ENCODE peak calls at places on chromosomes 1 and 21, in five cellular contexts. One of them, this sample, is unnamed.
A peak's percentile ranks its signal among the peaks of the same experiment; 100 is the strongest.

GRCh38 chr1:151237678-151238466 is 16.7 kb upstream of the PSMD4 start:
- DNase-seq in effector memory CD4-positive, alpha-beta T cell: no peak
- DNase-seq in sigmoid colon: no peak
- DNase-seq in GM23248: no peak
- DNase-seq in Panc1: no peak
- DNase-seq in this sample: no peak

GRCh38 chr1:234139966-234140365 is 233.3 kb upstream of the COA6 start:
- DNase-seq in effector memory CD4-positive, alpha-beta T cell: no peak
- DNase-seq in sigmoid colon: no peak
- DNase-seq in GM23248: peak; percentile 82
- DNase-seq in Panc1: peak; percentile 93
- DNase-seq in this sample: no peak

GRCh38 chr1:64229307-64229706 is 25.9 kb downstream of the UBE2U start:
- DNase-seq in effector memory CD4-positive, alpha-beta T cell: no peak
- DNase-seq in sigmoid colon: no peak
- DNase-seq in GM23248: no peak
- DNase-seq in Panc1: no peak
- DNase-seq in this sample: no peak

GRCh38 chr1:192363177-192363576 is 46.4 kb downstream of the RGS21 start:
- DNase-seq in effector memory CD4-positive, alpha-beta T cell: no peak
- DNase-seq in sigmoid colon: no peak
- DNase-seq in GM23248: no peak
- DNase-seq in Panc1: no peak
- DNase-seq in this sample: no peak

GRCh38 chr1:226532553-226532952 is 16.0 kb upstream of the STUM start:
- DNase-seq in effector memory CD4-positive, alpha-beta T cell: no peak
- DNase-seq in sigmoid colon: no peak
- DNase-seq in GM23248: no peak
- DNase-seq in Panc1: no peak
- DNase-seq in this sample: no peak

GRCh38 chr1:155254714-155255242 is 505 bp downstream of the ENTREP3 start:
- DNase-seq in effector memory CD4-positive, alpha-beta T cell: no peak
- DNase-seq in sigmoid colon: peak; percentile 75
- DNase-seq in GM23248: peak; percentile 52
- DNase-seq in Panc1: no peak
- DNase-seq in this sample: no peak

GRCh38 chr1:6646499-6647148 is 22.0 kb downstream of the THAP3 start:
- DNase-seq in effector memory CD4-positive, alpha-beta T cell: no peak
- DNase-seq in sigmoid colon: no peak
- DNase-seq in GM23248: peak; percentile 74
- DNase-seq in Panc1: no peak
- DNase-seq in this sample: peak; percentile 69

GRCh38 chr1:203652718-203653461 is 26.3 kb downstream of the ATP2B4 start:
- DNase-seq in effector memory CD4-positive, alpha-beta T cell: no peak
- DNase-seq in sigmoid colon: no peak
- DNase-seq in GM23248: no peak
- DNase-seq in Panc1: no peak
- DNase-seq in this sample: peak; percentile 75

GRCh38 chr1:174785506-174785905 is 214.2 kb upstream of the CACYBP start:
- DNase-seq in effector memory CD4-positive, alpha-beta T cell: no peak
- DNase-seq in sigmoid colon: no peak
- DNase-seq in GM23248: no peak
- DNase-seq in Panc1: no peak
- DNase-seq in this sample: no peak

GRCh38 chr1:180507826-180508724 is 5.7 kb upstream of the ACBD6 start:
- DNase-seq in effector memory CD4-positive, alpha-beta T cell: no peak
- DNase-seq in sigmoid colon: no peak
- DNase-seq in GM23248: peak; percentile 68
- DNase-seq in Panc1: no peak
- DNase-seq in this sample: no peak

GRCh38 chr1:45329445-45329844 is 2.8 kb downstream of the HPDL start:
- DNase-seq in effector memory CD4-positive, alpha-beta T cell: no peak
- DNase-seq in sigmoid colon: no peak
- DNase-seq in GM23248: peak; percentile 20
- DNase-seq in Panc1: no peak
- DNase-seq in this sample: no peak

GRCh38 chr1:63882048-63882704 is 108.4 kb downstream of the ROR1 start:
- DNase-seq in effector memory CD4-positive, alpha-beta T cell: no peak
- DNase-seq in sigmoid colon: no peak
- DNase-seq in GM23248: peak; percentile 12
- DNase-seq in Panc1: no peak
- DNase-seq in this sample: no peak

GRCh38 chr21:33299181-33299752 is 25.5 kb upstream of the IFNAR1 start:
- DNase-seq in effector memory CD4-positive, alpha-beta T cell: no peak
- DNase-seq in sigmoid colon: no peak
- DNase-seq in GM23248: no peak
- DNase-seq in Panc1: no peak
- DNase-seq in this sample: peak; percentile 36

GRCh38 chr1:58885998-58886397 is 102.2 kb upstream of the JUN start:
- DNase-seq in effector memory CD4-positive, alpha-beta T cell: no peak
- DNase-seq in sigmoid colon: no peak
- DNase-seq in GM23248: peak; percentile 55
- DNase-seq in Panc1: no peak
- DNase-seq in this sample: no peak

GRCh38 chr1:31955917-31956736 is 18.0 kb upstream of the PTP4A2 start:
- DNase-seq in effector memory CD4-positive, alpha-beta T cell: peak; percentile 75
- DNase-seq in sigmoid colon: peak; percentile 93
- DNase-seq in GM23248: peak; percentile 99
- DNase-seq in Panc1: no peak
- DNase-seq in this sample: peak; percentile 54

GRCh38 chr1:116134178-116134773 is 23.1 kb downstream of the MAB21L3 start:
- DNase-seq in effector memory CD4-positive, alpha-beta T cell: no peak
- DNase-seq in sigmoid colon: no peak
- DNase-seq in GM23248: peak; percentile 19
- DNase-seq in Panc1: no peak
- DNase-seq in this sample: no peak

GRCh38 chr1:12480748-12481362 is 137.2 kb downstream of the DHRS3 start:
- DNase-seq in effector memory CD4-positive, alpha-beta T cell: no peak
- DNase-seq in sigmoid colon: no peak
- DNase-seq in GM23248: peak; percentile 94
- DNase-seq in Panc1: peak; percentile 91
- DNase-seq in this sample: peak; percentile 39

GRCh38 chr1:244065063-244065788 is 14.1 kb downstream of the ZBTB18 start:
- DNase-seq in effector memory CD4-positive, alpha-beta T cell: no peak
- DNase-seq in sigmoid colon: no peak
- DNase-seq in GM23248: peak; percentile 2
- DNase-seq in Panc1: no peak
- DNase-seq in this sample: no peak

GRCh38 chr1:205597691-205598314 is 34.0 kb downstream of the ELK4 start:
- DNase-seq in effector memory CD4-positive, alpha-beta T cell: no peak
- DNase-seq in sigmoid colon: peak; percentile 58
- DNase-seq in GM23248: no peak
- DNase-seq in Panc1: no peak
- DNase-seq in this sample: no peak

GRCh38 chr1:155912056-155912536 is 947 bp upstream of the RIT1 start:
- DNase-seq in effector memory CD4-positive, alpha-beta T cell: no peak
- DNase-seq in sigmoid colon: no peak
- DNase-seq in GM23248: no peak
- DNase-seq in Panc1: no peak
- DNase-seq in this sample: no peak

GRCh38 chr1:83545450-83545849 is 453.5 kb downstream of the TTLL7 start:
- DNase-seq in effector memory CD4-positive, alpha-beta T cell: no peak
- DNase-seq in sigmoid colon: no peak
- DNase-seq in GM23248: no peak
- DNase-seq in Panc1: no peak
- DNase-seq in this sample: no peak

GRCh38 chr1:5611855-5612254 is 380.4 kb downstream of the NPHP4 start:
- DNase-seq in effector memory CD4-positive, alpha-beta T cell: no peak
- DNase-seq in sigmoid colon: no peak
- DNase-seq in GM23248: no peak
- DNase-seq in Panc1: no peak
- DNase-seq in this sample: no peak

GRCh38 chr1:188479146-188479545 is 1650.4 kb downstream of the PLA2G4A start:
- DNase-seq in effector memory CD4-positive, alpha-beta T cell: no peak
- DNase-seq in sigmoid colon: no peak
- DNase-seq in GM23248: no peak
- DNase-seq in Panc1: no peak
- DNase-seq in this sample: no peak

GRCh38 chr1:244388961-244389360 is 62.7 kb downstream of the ADSS2 start:
- DNase-seq in effector memory CD4-positive, alpha-beta T cell: no peak
- DNase-seq in sigmoid colon: no peak
- DNase-seq in GM23248: peak; percentile 30
- DNase-seq in Panc1: no peak
- DNase-seq in this sample: no peak

GRCh38 chr1:65824103-65824502 is 31.4 kb downstream of the PDE4B start:
- DNase-seq in effector memory CD4-positive, alpha-beta T cell: no peak
- DNase-seq in sigmoid colon: no peak
- DNase-seq in GM23248: no peak
- DNase-seq in Panc1: no peak
- DNase-seq in this sample: no peak

GRCh38 chr1:8015809-8016165 is 10.3 kb downstream of the ERRFI1 start:
- DNase-seq in effector memory CD4-positive, alpha-beta T cell: no peak
- DNase-seq in sigmoid colon: peak; percentile 79
- DNase-seq in GM23248: peak; percentile 33
- DNase-seq in Panc1: no peak
- DNase-seq in this sample: no peak

DNA sequence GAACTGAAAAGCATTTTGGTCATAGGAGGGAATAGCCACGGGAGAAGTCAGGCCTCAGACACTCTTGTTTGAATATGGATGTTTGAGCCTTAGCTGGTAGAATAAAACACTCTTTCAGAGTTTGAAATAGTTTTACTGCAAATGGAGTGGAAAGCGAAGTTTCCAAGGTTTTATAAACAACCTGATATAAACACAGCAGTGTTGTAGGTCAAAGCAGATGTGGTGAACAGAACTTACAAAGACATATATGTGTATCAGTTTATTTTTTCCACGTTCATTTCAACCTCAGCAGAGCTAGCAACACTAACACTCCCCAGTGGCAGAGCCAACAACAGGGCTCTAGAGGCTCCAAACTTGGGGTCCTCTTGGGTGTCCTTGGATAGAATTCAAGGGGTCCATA is 89.9 kb downstream of the WLS start:
- DNase-seq in effector memory CD4-positive, alpha-beta T cell: no peak
- DNase-seq in sigmoid colon: no peak
- DNase-seq in GM23248: no peak
- DNase-seq in Panc1: no peak
- DNase-seq in this sample: no peak
- H3K27ac ChIP-seq in effector memory CD4-positive, alpha-beta T cell: no peak overlapping the region
- H3K27ac ChIP-seq in sigmoid colon: peak overlapping the region; percentile 36
- H3K27ac ChIP-seq in GM23248: no peak overlapping the region
- H3K27ac ChIP-seq in Panc1: no peak overlapping the region
- H3K27ac ChIP-seq in this sample: no peak overlapping the region

DNA sequence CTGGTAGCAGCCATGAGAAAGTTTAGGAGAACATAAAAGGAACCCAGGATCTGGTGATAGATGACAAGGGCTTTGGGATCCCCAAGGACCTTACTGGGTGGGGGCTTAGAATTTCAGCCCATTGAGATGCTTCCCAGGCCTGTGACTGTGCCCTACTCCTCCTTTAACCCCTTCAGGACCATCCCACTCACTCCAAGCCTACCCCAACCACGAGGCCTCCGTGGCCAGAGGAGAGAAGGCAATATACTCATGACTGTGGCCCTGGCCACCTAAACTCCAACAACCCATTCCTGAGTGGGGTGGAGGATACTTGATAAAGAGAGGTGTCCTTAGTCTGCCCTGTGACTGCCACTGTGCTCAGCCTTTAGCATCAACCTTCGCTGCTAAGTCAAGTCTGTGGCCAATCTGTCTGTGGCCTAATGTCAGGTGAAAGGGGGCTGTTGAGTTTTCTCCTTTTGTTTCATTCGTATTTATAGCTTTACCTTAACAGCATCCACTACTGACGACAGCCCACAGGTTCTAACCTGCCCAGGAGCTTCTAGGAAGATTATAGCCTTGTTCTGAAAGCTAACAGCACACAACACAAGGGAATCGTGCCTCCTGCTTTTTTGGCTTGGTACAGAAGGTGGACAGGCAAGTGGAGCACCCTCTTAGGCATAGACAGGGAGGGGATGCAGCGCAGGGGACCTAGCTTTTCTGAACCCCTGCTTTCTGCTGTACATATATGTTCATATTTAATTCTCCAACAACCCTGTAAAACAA is 16.9 kb upstream of the BCAR3 start:
- DNase-seq in effector memory CD4-positive, alpha-beta T cell: no peak
- DNase-seq in sigmoid colon: no peak
- DNase-seq in GM23248: no peak
- DNase-seq in Panc1: no peak
- DNase-seq in this sample: no peak
- H3K4me1 ChIP-seq in effector memory CD4-positive, alpha-beta T cell: no peaks in the 10 kb centered on the region
- H3K4me1 ChIP-seq in sigmoid colon: peaks cover 15% of the 10 kb centered on the region
- H3K4me1 ChIP-seq in GM23248: peaks cover 39% of the 10 kb centered on the region
- H3K4me1 ChIP-seq in Panc1: peaks cover 20% of the 10 kb centered on the region
- H3K4me1 ChIP-seq in this sample: no peaks in the 10 kb centered on the region

DNA sequence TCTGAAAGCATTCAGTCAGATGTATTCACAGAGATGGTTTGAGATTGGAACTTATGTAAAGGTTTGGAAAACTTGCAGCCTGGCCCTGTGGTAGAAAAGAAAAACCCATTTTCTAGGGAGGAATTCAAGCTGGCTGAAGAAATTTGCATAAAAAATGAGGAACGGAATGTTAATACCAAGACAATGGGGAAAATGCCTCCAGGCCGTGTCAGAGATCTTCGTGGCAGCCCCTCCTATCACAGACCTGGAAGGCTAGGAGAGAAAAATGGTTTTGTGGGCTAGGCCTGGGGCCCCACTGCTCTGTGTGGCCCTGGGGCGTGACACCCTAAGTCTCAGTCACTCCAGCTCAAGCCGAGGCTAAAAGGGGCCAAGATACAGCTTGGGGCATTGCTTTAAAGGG is 26.7 kb downstream of the NME7 start:
- DNase-seq in effector memory CD4-positive, alpha-beta T cell: no peak
- DNase-seq in sigmoid colon: no peak
- DNase-seq in GM23248: no peak
- DNase-seq in Panc1: no peak
- DNase-seq in this sample: no peak
- H3K27ac ChIP-seq in effector memory CD4-positive, alpha-beta T cell: no peak overlapping the region
- H3K27ac ChIP-seq in sigmoid colon: no peak overlapping the region
- H3K27ac ChIP-seq in GM23248: no peak overlapping the region
- H3K27ac ChIP-seq in Panc1: no peak overlapping the region
- H3K27ac ChIP-seq in this sample: no peak overlapping the region

GRCh38 chr21:15209224-15209623 is 144.4 kb upstream of the NRIP1 start:
- DNase-seq in effector memory CD4-positive, alpha-beta T cell: no peak
- DNase-seq in sigmoid colon: no peak
- DNase-seq in GM23248: no peak
- DNase-seq in Panc1: no peak
- DNase-seq in this sample: no peak

GRCh38 chr21:15207635-15208370 is 143.0 kb upstream of the NRIP1 start:
- DNase-seq in effector memory CD4-positive, alpha-beta T cell: no peak
- DNase-seq in sigmoid colon: no peak
- DNase-seq in GM23248: no peak
- DNase-seq in Panc1: no peak
- DNase-seq in this sample: no peak

GRCh38 chr21:15206514-15206913 is 141.7 kb upstream of the NRIP1 start:
- DNase-seq in effector memory CD4-positive, alpha-beta T cell: no peak
- DNase-seq in sigmoid colon: no peak
- DNase-seq in GM23248: no peak
- DNase-seq in Panc1: no peak
- DNase-seq in this sample: no peak

GRCh38 chr21:15208787-15209186 is 144.0 kb upstream of the NRIP1 start:
- DNase-seq in effector memory CD4-positive, alpha-beta T cell: no peak
- DNase-seq in sigmoid colon: no peak
- DNase-seq in GM23248: no peak
- DNase-seq in Panc1: no peak
- DNase-seq in this sample: no peak

DNA sequence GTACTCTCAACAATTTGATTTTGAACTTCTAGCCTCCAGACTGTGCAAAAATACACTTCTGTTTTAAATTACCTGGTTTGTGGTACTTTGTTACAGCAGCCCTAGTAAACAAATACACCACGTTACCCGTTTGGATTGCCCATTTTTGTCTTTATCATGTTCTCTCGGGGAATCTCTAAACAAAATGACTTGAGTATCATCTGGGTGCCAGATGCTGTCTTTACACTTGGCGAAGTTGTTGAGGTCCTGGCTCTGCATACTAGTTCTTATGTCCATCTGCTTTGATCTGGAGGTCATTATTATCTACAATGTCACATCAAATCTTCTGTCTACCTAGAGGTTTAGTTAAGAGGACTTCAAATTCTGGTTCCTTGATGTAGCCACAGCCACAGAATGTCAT is 142.4 kb upstream of the NRIP1 start:
- DNase-seq in effector memory CD4-positive, alpha-beta T cell: no peak
- DNase-seq in sigmoid colon: no peak
- DNase-seq in GM23248: no peak
- DNase-seq in Panc1: no peak
- DNase-seq in this sample: no peak
- H3K4me1 ChIP-seq in effector memory CD4-positive, alpha-beta T cell: no peaks in the 10 kb centered on the region
- H3K4me1 ChIP-seq in sigmoid colon: no peaks in the 10 kb centered on the region
- H3K4me1 ChIP-seq in GM23248: peaks cover 11% of the 10 kb centered on the region
- H3K4me1 ChIP-seq in Panc1: no peaks in the 10 kb centered on the region
- H3K4me1 ChIP-seq in this sample: no peaks in the 10 kb centered on the region